ENCODE peak calls at places on chromosomes 13 and 19, in seven cellular contexts. V is WTC11; Q is amniotic stem cell; Y is stimulated activated CD4-positive, alpha-beta T cell treated with anti-CD3 and anti-CD28 coated beads, Interleukin-4, amount 100 ng/mL, for 1 hour; H is non-pigmented ciliary epithelial cell; J is brain pericyte; K is M059J. D is an unnamed sample.
A peak's percentile ranks its signal among the peaks of the same experiment; 100 is the strongest.

GRCh38 chr13:33582121-33582520 is 235.8 kb upstream of the RFC3 start:
- DNase-seq in V (no peak), Q (no peak), Y (no peak), H (no peak), J (no peak), K (no peak), D (no peak)

GRCh38 chr19:2261438-2262172 is 5.4 kb upstream of the JSRP1 start:
- DNase-seq in V (peak; percentile 74), Q (no peak), Y (peak; percentile 61), H (no peak), J (no peak), K (peak; percentile 44), D (no peak)

GRCh38 chr13:98535501-98536357 is 41.2 kb downstream of the STK24 start:
- DNase-seq in V (no peak), Q (no peak), Y (no peak), H (no peak), J (peak; percentile 63), K (no peak), D (no peak)

GRCh38 chr19:7865262-7865911 is 8.8 kb downstream of the PRR36 start:
- DNase-seq in V (no peak), Q (no peak), Y (no peak), H (no peak), J (no peak), K (no peak), D (no peak)

GRCh38 chr13:30615851-30616311 is 1.8 kb upstream of the USPL1 start:
- DNase-seq in V (no peak), Q (peak; percentile 19), Y (no peak), H (no peak), J (no peak), K (peak; percentile 42), D (no peak)

GRCh38 chr13:34391071-34391470 is 551.0 kb upstream of the NBEA start:
- DNase-seq in V (no peak), Q (no peak), Y (no peak), H (no peak), J (peak; percentile 12), K (peak; percentile 86), D (no peak)

GRCh38 chr13:112814905-112815585 is 125.2 kb downstream of the ATP11A start:
- DNase-seq in V (no peak), Q (peak; percentile 12), Y (no peak), H (no peak), J (no peak), K (peak; percentile 49), D (no peak)

GRCh38 chr13:79051472-79051871 is 354.6 kb downstream of the RBM26 start:
- DNase-seq in V (no peak), Q (no peak), Y (no peak), H (no peak), J (no peak), K (no peak), D (no peak)

GRCh38 chr19:50327461-50328256 is 1.5 kb downstream of the KCNC3 start:
- DNase-seq in V (no peak), Q (no peak), Y (no peak), H (no peak), J (no peak), K (no peak), D (no peak)

GRCh38 chr13:41032646-41033396 is 13.7 kb upstream of the ELF1 start:
- DNase-seq in V (no peak), Q (no peak), Y (no peak), H (no peak), J (no peak), K (peak; percentile 6), D (no peak)

GRCh38 chr13:51148223-51148951 is 37.3 kb upstream of the C13orf42 start:
- DNase-seq in V (peak; percentile 62), Q (no peak), Y (no peak), H (no peak), J (no peak), K (no peak), D (no peak)

GRCh38 chr13:73967397-73968165 is 166.6 kb downstream of the KLF12 start:
- DNase-seq in V (no peak), Q (no peak), Y (no peak), H (peak; percentile 8), J (no peak), K (no peak), D (no peak)

GRCh38 chr19:3693030-3693925 is 7.0 kb downstream of the PIP5K1C start:
- DNase-seq in V (no peak), Q (no peak), Y (no peak), H (no peak), J (no peak), K (no peak), D (peak; percentile 70)

GRCh38 chr19:46654621-46655152 is 6.3 kb downstream of the DACT3 start:
- DNase-seq in V (peak; percentile 33), Q (no peak), Y (no peak), H (no peak), J (no peak), K (no peak), D (no peak)

GRCh38 chr13:64276232-64276631 is 2860.6 kb upstream of the PCDH20 start:
- DNase-seq in V (no peak), Q (no peak), Y (no peak), H (no peak), J (no peak), K (no peak), D (no peak)

GRCh38 chr13:24905242-24905641 is 141.3 kb downstream of the RNF17 start:
- DNase-seq in V (no peak), Q (no peak), Y (no peak), H (peak; percentile 24), J (no peak), K (no peak), D (no peak)

GRCh38 chr19:15191982-15192381 is 8.8 kb downstream of the NOTCH3 start:
- DNase-seq in V (no peak), Q (no peak), Y (no peak), H (no peak), J (no peak), K (no peak), D (no peak)

GRCh38 chr13:46668906-46669525 is 116.0 kb downstream of the LRCH1 start:
- DNase-seq in V (no peak), Q (no peak), Y (no peak), H (no peak), J (no peak), K (no peak), D (no peak)

GRCh38 chr19:17575871-17576757 is 20.7 kb downstream of the COLGALT1 start:
- DNase-seq in V (no peak), Q (no peak), Y (no peak), H (no peak), J (no peak), K (no peak), D (no peak)

GRCh38 chr19:13211426-13212308 is 61.5 kb downstream of the IER2 start:
- DNase-seq in V (no peak), Q (no peak), Y (no peak), H (no peak), J (no peak), K (no peak), D (no peak)

GRCh38 chr13:114128624-114129522 is 3.5 kb downstream of the RASA3 start:
- DNase-seq in V (no peak), Q (peak; percentile 74), Y (peak; percentile 90), H (no peak), J (no peak), K (peak; percentile 93), D (peak; percentile 94)

GRCh38 chr13:39149896-39150295 is 111.6 kb downstream of the NHLRC3 start:
- DNase-seq in V (no peak), Q (no peak), Y (no peak), H (no peak), J (no peak), K (no peak), D (no peak)

GRCh38 chr19:20151617-20152145 is 15.3 kb upstream of the ZNF486 start:
- DNase-seq in V (no peak), Q (no peak), Y (no peak), H (no peak), J (no peak), K (no peak), D (no peak)

GRCh38 chr19:33317522-33317921 is 15.2 kb upstream of the CEBPA start:
- DNase-seq in V (no peak), Q (no peak), Y (no peak), H (no peak), J (no peak), K (no peak), D (no peak)

GRCh38 chr13:110135977-110136597 is 170.9 kb downstream of the COL4A1 start:
- DNase-seq in V (no peak), Q (no peak), Y (no peak), H (no peak), J (no peak), K (no peak), D (no peak)

GRCh38 chr13:49995535-49996165 is 1.2 kb upstream of the TRIM13 start:
- DNase-seq in V (no peak), Q (no peak), Y (no peak), H (no peak), J (no peak), K (no peak), D (no peak)

GRCh38 chr19:44776402-44777096 is 1.1 kb upstream of the CBLC start:
- DNase-seq in V (peak; percentile 32), Q (no peak), Y (no peak), H (no peak), J (no peak), K (no peak), D (peak; percentile 85)

GRCh38 chr13:30787747-30788535 is 52.6 kb downstream of the ALOX5AP start:
- DNase-seq in V (no peak), Q (no peak), Y (no peak), H (no peak), J (no peak), K (no peak), D (no peak)

GRCh38 chr13:27296496-27296895 is 25.9 kb downstream of the RASL11A start:
- DNase-seq in V (no peak), Q (no peak), Y (no peak), H (no peak), J (no peak), K (no peak), D (no peak)

GRCh38 chr19:5719274-5719960 is 529 bp downstream of the LONP1 start:
- DNase-seq in V (no peak), Q (no peak), Y (peak; percentile 36), H (no peak), J (no peak), K (peak; percentile 50), D (peak; percentile 91)

GRCh38 chr13:45441633-45442032 is 23.1 kb upstream of the COG3 start:
- DNase-seq in V (no peak), Q (no peak), Y (no peak), H (no peak), J (no peak), K (peak; percentile 44), D (no peak)

D was measured in lower leg skin.